ENCODE peak calls at places on chromosomes 12 and 14, in nine cellular contexts. O is RWPE1, L is psoas muscle, B is A172, J is retina, A is immature natural killer cell, M is OCI-LY7, H is lung, T is IMR-90. V is an unnamed sample.
A peak's percentile ranks its signal among the peaks of the same experiment; 100 is the strongest.

GRCh38 chr14:87049886-87050820 is 942.8 kb downstream of the GALC start:
- DNase-seq in J (no peak), B (peak; percentile 28), H (no peak), T (peak; percentile 47), O (peak; percentile 57), L (no peak), M (peak; percentile 67), A (no peak), V (no peak)

GRCh38 chr12:107444771-107445170 is 240.8 kb upstream of the PWP1 start:
- DNase-seq in A (no peak), J (no peak), L (no peak), M (no peak), T (no peak), H (no peak), B (no peak), O (no peak), V (no peak)

GRCh38 chr12:132110677-132111076 is 33.4 kb downstream of the DDX51 start:
- DNase-seq in L (no peak), M (no peak), B (no peak), J (no peak), H (no peak), A (no peak), O (no peak), T (no peak), V (no peak)

GRCh38 chr14:78029471-78030372 is 140.5 kb upstream of the NRXN3 start:
- DNase-seq in H (no peak), O (no peak), B (no peak), J (peak; percentile 45), L (no peak), M (no peak), T (no peak), A (no peak), V (no peak)

GRCh38 chr12:39239484-39240143 is 203.3 kb downstream of the KIF21A start:
- DNase-seq in T (no peak), H (no peak), L (no peak), J (no peak), A (no peak), M (no peak), B (no peak), O (peak; percentile 5), V (no peak)

GRCh38 chr14:58960945-58961731 is 227.3 kb upstream of the DAAM1 start:
- DNase-seq in A (no peak), L (no peak), O (no peak), B (no peak), M (no peak), J (no peak), H (no peak), T (no peak), V (no peak)

GRCh38 chr14:28763914-28764848 is 2.4 kb upstream of the FOXG1 start:
- DNase-seq in T (no peak), B (no peak), H (no peak), M (no peak), O (no peak), A (no peak), J (peak; percentile 57), L (no peak), V (no peak)

GRCh38 chr14:60648169-60648933 is 926 bp downstream of the SIX1 start:
- DNase-seq in H (no peak), L (peak; percentile 73), J (no peak), T (peak; percentile 28), M (no peak), O (peak; percentile 24), B (no peak), A (no peak), V (no peak)

GRCh38 chr12:49636979-49637378 is 13.6 kb downstream of the PRPF40B start:
- DNase-seq in O (no peak), H (no peak), M (peak; percentile 84), B (peak; percentile 66), T (peak; percentile 68), L (no peak), J (peak; percentile 64), A (peak; percentile 49), V (peak; percentile 75)

GRCh38 chr12:10610188-10610587 is 3.2 kb downstream of the MAGOHB start:
- DNase-seq in A (no peak), L (no peak), M (no peak), O (no peak), H (no peak), B (no peak), T (no peak), J (no peak), V (no peak)

GRCh38 chr12:26125451-26126339 is 858 bp upstream of the BHLHE41 start:
- DNase-seq in M (no peak), A (no peak), B (peak; percentile 72), H (peak; percentile 78), L (peak; percentile 94), O (peak; percentile 84), J (peak; percentile 92), T (peak; percentile 73), V (peak; percentile 80)

GRCh38 chr12:132560421-132560830 is 50.0 kb downstream of the LRCOL1 start:
- DNase-seq in B (no peak), T (no peak), A (no peak), M (peak; percentile 47), J (no peak), H (no peak), O (peak; percentile 60), L (no peak), V (no peak)

GRCh38 chr14:97578982-97579381 is 781.8 kb downstream of the VRK1 start:
- DNase-seq in T (no peak), J (no peak), M (no peak), L (no peak), O (no peak), A (no peak), B (no peak), H (no peak), V (no peak)

GRCh38 chr12:112937741-112938719 is at the start of gene OAS3:
- DNase-seq in B (peak; percentile 87), H (peak; percentile 85), T (peak; percentile 79), J (peak; percentile 85), O (peak; percentile 66), M (peak; percentile 49), A (peak; percentile 62), L (peak; percentile 92), V (peak; percentile 87)

GRCh38 chr12:88308825-88309224 is 166.7 kb downstream of the TMTC3 start:
- DNase-seq in M (no peak), A (no peak), T (peak; percentile 95), B (no peak), L (no peak), H (no peak), J (no peak), O (peak; percentile 9), V (no peak)

GRCh38 chr14:74417611-74418010 is 8.4 kb downstream of the SYNDIG1L start:
- DNase-seq in O (no peak), A (no peak), L (no peak), B (no peak), M (no peak), J (no peak), T (no peak), H (no peak), V (no peak)

GRCh38 chr12:51323317-51323960 is 535 bp downstream of the BIN2 start:
- DNase-seq in O (no peak), A (peak; percentile 69), M (peak; percentile 38), H (no peak), J (no peak), T (no peak), L (no peak), B (no peak), V (no peak)

GRCh38 chr12:124248862-124249825 is 45.7 kb upstream of the RFLNA start:
- DNase-seq in M (no peak), A (no peak), B (no peak), O (no peak), L (no peak), H (no peak), T (no peak), J (no peak), V (no peak)

GRCh38 chr12:102957339-102958050 is at the start of gene ASCL1:
- DNase-seq in H (no peak), L (no peak), O (no peak), M (no peak), T (peak; percentile 10), A (no peak), B (no peak), J (peak; percentile 91), V (no peak)

GRCh38 chr14:105450864-105451720 is 23.5 kb upstream of the CRIP2 start:
- DNase-seq in J (no peak), M (no peak), O (no peak), B (no peak), T (no peak), A (no peak), H (no peak), L (no peak), V (no peak)

GRCh38 chr12:62903151-62903550 is 31.8 kb downstream of the PPM1H start:
- DNase-seq in M (peak; percentile 61), B (no peak), L (no peak), H (no peak), J (no peak), O (no peak), A (no peak), T (no peak), V (no peak)

GRCh38 chr14:90615444-90616095 is 200.7 kb downstream of the TTC7B start:
- DNase-seq in T (no peak), A (no peak), J (no peak), B (no peak), M (no peak), L (no peak), H (no peak), O (no peak), V (no peak)

GRCh38 chr14:21852061-21852664 is 178.5 kb upstream of the OR4E1 start:
- DNase-seq in A (peak; percentile 36), B (peak; percentile 13), M (peak; percentile 73), O (peak; percentile 10), J (peak; percentile 45), L (peak; percentile 52), T (peak; percentile 20), H (no peak), V (no peak)

GRCh38 chr12:28027328-28027727 is 54.8 kb upstream of the PTHLH start:
- DNase-seq in H (no peak), M (no peak), L (no peak), O (no peak), B (no peak), A (no peak), T (no peak), J (no peak), V (no peak)

GRCh38 chr14:74524076-74524812 is 30.7 kb downstream of the ISCA2 start:
- DNase-seq in M (no peak), H (no peak), J (no peak), B (no peak), L (no peak), O (no peak), T (peak; percentile 60), A (no peak), V (no peak)

GRCh38 chr14:67704484-67705089 is 2.9 kb downstream of the RDH12 start:
- DNase-seq in J (peak; percentile 61), A (peak; percentile 49), H (no peak), L (no peak), T (peak; percentile 54), O (peak; percentile 69), M (peak; percentile 79), B (peak; percentile 35), V (no peak)

GRCh38 chr12:95446511-95446910 is 27.4 kb upstream of the METAP2 start:
- DNase-seq in L (peak; percentile 69), M (no peak), B (no peak), O (no peak), H (no peak), A (no peak), J (peak; percentile 64), T (peak; percentile 7), V (peak; percentile 37)

GRCh38 chr12:2794261-2794735 is 472 bp upstream of the FKBP4 start:
- DNase-seq in A (no peak), M (peak; percentile 7), L (peak; percentile 57), H (no peak), T (no peak), B (no peak), O (peak; percentile 55), J (peak; percentile 91), V (no peak)

GRCh38 chr14:77485901-77486678 is 12.5 kb downstream of the ISM2 start:
- DNase-seq in M (no peak), L (no peak), B (peak; percentile 70), O (peak; percentile 55), A (no peak), J (no peak), H (no peak), T (peak; percentile 88), V (no peak)

GRCh38 chr12:58528266-58528665 is 392.0 kb downstream of the LRIG3 start:
- DNase-seq in H (no peak), B (no peak), T (no peak), L (no peak), O (no peak), A (no peak), M (no peak), J (no peak), V (no peak)

GRCh38 chr12:130513572-130513971 is 175.9 kb downstream of the PIWIL1 start:
- DNase-seq in T (no peak), H (no peak), J (no peak), L (no peak), B (no peak), O (no peak), A (no peak), M (no peak), V (no peak)

V was measured in uterus.